ENCODE peak calls at places on chromosome 15, in four cellular contexts. Z, Y, F and U are unnamed samples.

GRCh38 chr15:64536244-64536836 is 76.0 kb downstream of the ZNF609 start:
- DNase-seq in Z (no peak), Y (no peak), F (peak; percentile 20), U (no peak)

GRCh38 chr15:59941612-59942011 is 62.5 kb upstream of the FOXB1 start:
- DNase-seq in Z (no peak), Y (no peak), F (no peak), U (no peak)

GRCh38 chr15:78938608-78939488 is 6.0 kb downstream of the CTSH start:
- DNase-seq in Z (peak; percentile 40), Y (no peak), F (no peak), U (peak; percentile 87)

GRCh38 chr15:40065166-40065565 is 26.2 kb upstream of the SRP14 start:
- DNase-seq in Z (no peak), Y (no peak), F (no peak), U (no peak)

GRCh38 chr15:38514601-38515000 is 50.0 kb downstream of the RASGRP1 start:
- DNase-seq in Z (peak; percentile 3), Y (no peak), F (no peak), U (no peak)

GRCh38 chr15:36612063-36612788 is 32.8 kb downstream of the CDIN1 start:
- DNase-seq in Z (no peak), Y (no peak), F (peak; percentile 46), U (no peak)

GRCh38 chr15:88981244-88982215 is 68.4 kb upstream of the MFGE8 start:
- DNase-seq in Z (no peak), Y (no peak), F (no peak), U (no peak)

GRCh38 chr15:66802087-66803001 is 100.3 kb downstream of the SMAD6 start:
- DNase-seq in Z (no peak), Y (no peak), F (no peak), U (no peak)

GRCh38 chr15:64191971-64192830 is 29.4 kb upstream of the PPIB start:
- DNase-seq in Z (no peak), Y (no peak), F (no peak), U (no peak)

GRCh38 chr15:30999729-31000128 is 8.3 kb upstream of the MTMR10 start:
- DNase-seq in Z (no peak), Y (no peak), F (no peak), U (no peak)

GRCh38 chr15:88975891-88976290 is 62.7 kb upstream of the MFGE8 start:
- DNase-seq in Z (no peak), Y (no peak), F (no peak), U (no peak)

GRCh38 chr15:58081891-58082290 is 16.4 kb upstream of the ALDH1A2 start:
- DNase-seq in Z (no peak), Y (no peak), F (no peak), U (no peak)

GRCh38 chr15:31303434-31304073 is 23.1 kb upstream of the KLF13 start:
- DNase-seq in Z (no peak), Y (no peak), F (no peak), U (no peak)

GRCh38 chr15:67433495-67434099 is 87.3 kb upstream of the C15orf61 start:
- DNase-seq in Z (no peak), Y (peak; percentile 54), F (peak; percentile 57), U (no peak)

GRCh38 chr15:25515633-25516032 is 76.8 kb upstream of the UBE3A start:
- DNase-seq in Z (no peak), Y (no peak), F (no peak), U (no peak)

GRCh38 chr15:42933886-42934667 is 13.5 kb upstream of the TTBK2 start:
- DNase-seq in Z (no peak), Y (no peak), F (no peak), U (no peak)

GRCh38 chr15:95160316-95160715 is 929.0 kb downstream of the MCTP2 start:
- DNase-seq in Z (no peak), Y (no peak), F (no peak), U (no peak)

GRCh38 chr15:68644088-68644904 is 65.5 kb downstream of the CORO2B start:
- DNase-seq in Z (no peak), Y (no peak), F (no peak), U (no peak)

GRCh38 chr15:98076021-98076816 is 115.7 kb downstream of the ARRDC4 start:
- DNase-seq in Z (no peak), Y (peak; percentile 76), F (peak; percentile 15), U (no peak)